ENCODE peak calls at places on chromosomes 5 and 9, in six cellular contexts. F is right lobe of liver, E is neural progenitor cell, X is left ventricle myocardium inferior, P is pancreas, W is tibial nerve. N is an unnamed sample.

GRCh38 chr9:126856326-126856877 is 4.0 kb upstream of the ZBTB34 start:
- DNase-seq in F (no peak), E (no peak), X (no peak), P (no peak), W (no peak), N (no peak)

GRCh38 chr5:108102463-108102862 is 279.4 kb downstream of the FBXL17 start:
- DNase-seq in F (no peak), E (no peak), X (no peak), P (no peak), W (no peak), N (no peak)

GRCh38 chr9:93681316-93682154 is 105.2 kb downstream of the PHF2 start:
- DNase-seq in F (peak; percentile 9), E (no peak), X (peak; percentile 7), P (no peak), W (no peak), N (no peak)

GRCh38 chr5:148387325-148387724 is 3.6 kb downstream of the FBXO38 start:
- DNase-seq in F (no peak), E (no peak), X (no peak), P (no peak), W (no peak), N (no peak)

GRCh38 chr9:109640232-109641078 is 139.5 kb upstream of the PALM2AKAP2 start:
- DNase-seq in F (peak; percentile 55), E (peak; percentile 90), X (peak; percentile 59), P (peak; percentile 73), W (no peak), N (no peak)

GRCh38 chr9:68747043-68747533 is 42.0 kb downstream of the PIP5K1B start:
- DNase-seq in F (no peak), E (no peak), X (no peak), P (no peak), W (no peak), N (no peak)

GRCh38 chr5:37146896-37147295 is 102.3 kb downstream of the CPLANE1 start:
- DNase-seq in F (no peak), E (no peak), X (no peak), P (no peak), W (no peak), N (no peak)

GRCh38 chr5:142323480-142324376 is 1.1 kb downstream of the SPRY4 start:
- DNase-seq in F (peak; percentile 35), E (peak; percentile 61), X (peak; percentile 29), P (no peak), W (no peak), N (peak; percentile 50)

GRCh38 chr5:96388186-96388585 is 44.9 kb downstream of the PCSK1 start:
- DNase-seq in F (no peak), E (no peak), X (no peak), P (no peak), W (no peak), N (no peak)

GRCh38 chr5:17314907-17315471 is 97.6 kb downstream of the BASP1 start:
- DNase-seq in F (no peak), E (no peak), X (no peak), P (no peak), W (no peak), N (no peak)

GRCh38 chr5:176780951-176781350 is 29.4 kb upstream of the UNC5A start:
- DNase-seq in F (no peak), E (no peak), X (peak; percentile 23), P (peak; percentile 40), W (no peak), N (no peak)

GRCh38 chr9:114132550-114132918 is 22.8 kb upstream of the COL27A1 start:
- DNase-seq in F (no peak), E (no peak), X (no peak), P (no peak), W (no peak), N (no peak)

GRCh38 chr5:113266227-113266912 is 168.4 kb downstream of the TSSK1B start:
- DNase-seq in F (no peak), E (no peak), X (no peak), P (no peak), W (no peak), N (no peak)

GRCh38 chr9:133821606-133822438 is 83.7 kb upstream of the SARDH start:
- DNase-seq in F (no peak), E (peak; percentile 26), X (no peak), P (no peak), W (no peak), N (no peak)

GRCh38 chr5:133868946-133869674 is 99.3 kb downstream of the C5orf15 start:
- DNase-seq in F (peak; percentile 74), E (peak; percentile 75), X (peak; percentile 76), P (peak; percentile 84), W (peak; percentile 74), N (peak; percentile 46)

GRCh38 chr5:10563940-10564837 is at the start of gene ANKRD33B:
- DNase-seq in F (peak; percentile 69), E (peak; percentile 90), X (peak; percentile 76), P (peak; percentile 75), W (peak; percentile 35), N (peak; percentile 73)

GRCh38 chr5:88823201-88823600 is 59.8 kb downstream of the MEF2C start:
- DNase-seq in F (no peak), E (no peak), X (no peak), P (no peak), W (no peak), N (no peak)

GRCh38 chr5:159190170-159190569 is 19.2 kb downstream of the RNF145 start:
- DNase-seq in F (no peak), E (no peak), X (no peak), P (no peak), W (no peak), N (no peak)

GRCh38 chr9:129407905-129408452 is 212.9 kb downstream of the C9orf50 start:
- DNase-seq in F (peak; percentile 9), E (no peak), X (peak; percentile 5), P (peak; percentile 47), W (no peak), N (no peak)
- H3K4me1 ChIP-seq in F (no peaks in the 10 kb centered on the region), E (peaks cover 33% of the 10 kb centered on the region), X (peaks cover 40% of the 10 kb centered on the region), P (peaks cover 7% of the 10 kb centered on the region), W (peaks cover 47% of the 10 kb centered on the region), N (peaks cover 13% of the 10 kb centered on the region)

DNA sequence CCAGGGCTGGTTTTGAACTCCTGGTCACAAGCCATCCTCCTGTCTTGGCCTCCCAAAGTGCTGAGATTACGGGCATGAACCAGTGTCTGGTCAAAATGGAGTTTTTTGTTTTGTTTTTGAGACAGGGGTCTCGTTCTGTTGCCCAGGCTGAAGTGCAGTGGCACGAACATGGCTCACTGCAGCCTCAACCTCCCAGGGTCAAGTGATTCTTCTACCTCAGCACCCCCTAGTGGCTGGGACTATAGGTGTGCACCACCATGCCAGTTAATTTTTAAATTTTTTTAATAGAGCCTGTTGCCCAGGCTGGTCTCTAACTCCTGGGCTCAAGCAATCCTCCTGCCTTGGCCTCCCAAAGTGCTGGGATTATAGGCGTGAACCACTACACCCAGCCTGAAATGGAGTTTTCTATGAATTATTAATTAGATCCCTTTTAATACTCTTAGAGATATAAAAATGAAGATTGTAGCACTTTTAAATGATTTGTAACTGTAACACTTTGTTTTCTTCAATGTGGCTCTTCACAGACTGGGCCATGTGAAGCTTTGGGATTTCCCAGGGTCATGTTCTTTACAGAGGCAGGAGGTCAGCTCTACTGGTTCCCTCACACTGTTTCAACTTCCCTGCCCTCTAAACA is 32.6 kb upstream of the SPARC start:
- DNase-seq in F (no peak), E (peak; percentile 36), X (no peak), P (no peak), W (no peak), N (no peak)
- TF ChIP-seq CTCF in F (peak; percentile 37), E (peak; percentile 57), X (peak; percentile 72), P (no peak), W (peak; percentile 77), N (no peak)

DNA sequence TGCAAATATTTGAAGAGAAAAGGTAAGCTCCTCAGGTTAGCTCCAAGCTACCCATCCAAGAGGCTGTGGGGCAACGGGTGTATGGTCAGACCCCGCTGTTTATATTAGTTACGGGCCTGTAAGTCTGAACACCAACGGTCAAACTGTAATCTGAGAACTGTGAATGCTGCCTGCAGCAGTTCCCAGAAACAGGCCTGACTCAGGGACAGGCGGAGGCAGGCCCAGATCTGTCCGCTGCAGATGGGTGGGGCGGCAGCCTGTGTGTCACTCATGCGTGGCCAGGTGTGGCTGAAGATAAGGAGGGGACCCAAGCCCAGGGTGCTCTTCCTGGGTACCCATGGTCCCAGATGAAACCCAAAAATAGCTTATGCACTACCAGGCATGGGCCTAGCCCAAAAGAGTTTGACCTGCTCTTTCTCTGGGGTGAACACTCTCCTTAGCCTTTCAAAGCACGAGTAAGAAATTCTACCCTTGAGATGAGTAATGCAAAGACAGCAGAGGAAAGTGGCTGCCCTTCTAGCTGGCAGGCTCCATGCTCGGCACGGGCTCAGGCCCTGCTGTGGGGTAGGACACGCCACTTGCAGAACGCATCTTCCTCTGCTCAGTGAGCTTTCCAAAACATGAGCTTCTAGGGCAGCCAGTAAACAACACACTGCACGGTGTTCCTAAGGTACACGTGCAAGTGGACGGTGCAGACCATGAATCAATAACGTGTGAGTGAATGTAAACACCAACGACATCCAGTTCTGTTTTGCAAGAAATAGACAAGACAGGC is 9.1 kb downstream of the UBAC1 start:
- DNase-seq in F (no peak), E (peak; percentile 53), X (no peak), P (no peak), W (no peak), N (no peak)
- H3K4me1 ChIP-seq in F (no peaks in the 10 kb centered on the region), E (peaks cover 6% of the 10 kb centered on the region), X (peaks cover 39% of the 10 kb centered on the region), P (no peaks in the 10 kb centered on the region), W (peaks cover 12% of the 10 kb centered on the region), N (no peaks in the 10 kb centered on the region)

DNA sequence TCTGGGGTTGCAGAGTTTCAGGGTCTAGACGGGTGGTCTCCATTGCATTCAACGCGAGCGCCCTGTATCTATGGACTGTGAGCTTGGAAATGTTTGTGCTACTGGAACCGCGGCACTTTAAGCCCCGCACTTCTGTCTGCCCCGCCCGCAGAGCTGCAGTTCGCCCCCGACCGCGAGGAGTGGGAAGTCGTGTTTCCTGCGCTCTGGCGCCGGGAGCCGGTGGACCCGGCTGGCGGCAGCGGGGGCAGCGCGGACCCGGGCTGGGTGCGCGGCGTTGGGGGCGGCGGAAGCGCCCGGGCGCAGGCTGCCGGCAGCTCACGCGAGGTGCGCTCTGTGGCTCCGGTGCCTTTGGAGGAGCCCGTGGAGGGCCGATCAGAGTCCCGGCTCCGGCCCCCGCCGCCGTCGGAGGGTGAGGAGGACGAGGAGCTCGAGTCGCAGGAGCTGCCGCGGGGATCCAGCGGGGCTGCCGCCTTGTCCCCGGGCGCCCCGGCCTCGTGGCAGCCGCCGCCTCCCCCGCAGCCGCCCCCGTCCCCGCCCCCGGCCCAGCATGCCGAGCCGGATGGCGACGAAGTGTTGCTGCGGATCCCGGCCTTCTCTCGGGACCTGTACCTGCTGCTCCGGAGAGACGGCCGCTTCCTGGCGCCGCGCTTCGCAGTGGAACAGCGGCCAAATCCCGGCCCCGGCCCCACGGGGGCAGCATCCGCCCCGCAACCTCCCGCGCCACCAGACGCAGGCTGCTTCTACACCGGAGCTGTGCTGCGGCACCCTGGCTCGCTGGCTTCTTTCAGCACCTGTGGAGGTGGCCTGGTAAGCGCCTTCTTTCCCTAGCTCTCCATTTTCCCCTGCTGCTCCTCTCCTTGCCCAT is 1.1 kb downstream of the ADAMTS19 start:
- DNase-seq in F (peak; percentile 27), E (peak; percentile 80), X (peak; percentile 23), P (peak; percentile 83), W (no peak), N (no peak)
- TF ChIP-seq CTCF in F (no peak), E (peak; percentile 58), X (peak; percentile 49), P (peak; percentile 20), W (no peak), N (no peak)

GRCh38 chr5:53032188-53032587 is 43.0 kb downstream of the ITGA2 start:
- DNase-seq in F (no peak), E (no peak), X (no peak), P (no peak), W (no peak), N (no peak)
- H3K4me1 ChIP-seq in F (no peaks in the 10 kb centered on the region), E (no peaks in the 10 kb centered on the region), X (peaks cover 23% of the 10 kb centered on the region), P (peaks cover 4% of the 10 kb centered on the region), W (peaks cover 36% of the 10 kb centered on the region), N (peaks cover 10% of the 10 kb centered on the region)